ENCODE peak calls at places on chromosomes 1 and 21, in five cellular contexts. One of them, this sample, is unnamed. For H3K4me1, the result is how much of the 10 kb centered on the place peaks cover.

GRCh38 chr1:31714442-31715096 is 10.8 kb upstream of the COL16A1 start:
- DNase-seq in cardiac muscle cell: peak
- DNase-seq in effector memory CD4-positive, alpha-beta T cell: no peak
- DNase-seq in left ventricle myocardium inferior: peak
- DNase-seq in K562: peak
- DNase-seq in this sample: peak

GRCh38 chr1:8879348-8880067 is 1.0 kb upstream of the ENO1 start:
- DNase-seq in cardiac muscle cell: no peak
- DNase-seq in K562: no peak
- DNase-seq in left ventricle myocardium inferior: peak
- DNase-seq in effector memory CD4-positive, alpha-beta T cell: no peak
- DNase-seq in this sample: no peak

GRCh38 chr1:114316204-114316603 is 162.5 kb upstream of the SYT6 start:
- DNase-seq in left ventricle myocardium inferior: no peak
- DNase-seq in cardiac muscle cell: no peak
- DNase-seq in effector memory CD4-positive, alpha-beta T cell: no peak
- DNase-seq in K562: no peak
- DNase-seq in this sample: no peak

GRCh38 chr1:96722161-96722908 is 751 bp downstream of the PTBP2 start:
- DNase-seq in left ventricle myocardium inferior: peak
- DNase-seq in effector memory CD4-positive, alpha-beta T cell: peak
- DNase-seq in cardiac muscle cell: peak
- DNase-seq in K562: peak
- DNase-seq in this sample: peak

GRCh38 chr21:36030581-36031189 is 29.6 kb downstream of the SETD4 start:
- DNase-seq in left ventricle myocardium inferior: no peak
- DNase-seq in effector memory CD4-positive, alpha-beta T cell: no peak
- DNase-seq in cardiac muscle cell: peak
- DNase-seq in K562: peak
- DNase-seq in this sample: no peak

GRCh38 chr1:149845416-149845815 is 54.0 kb upstream of the BOLA1 start:
- DNase-seq in cardiac muscle cell: peak
- DNase-seq in effector memory CD4-positive, alpha-beta T cell: no peak
- DNase-seq in K562: no peak
- DNase-seq in left ventricle myocardium inferior: no peak
- DNase-seq in this sample: no peak

GRCh38 chr1:15726508-15726907 is 9.6 kb upstream of the SLC25A34 start:
- DNase-seq in cardiac muscle cell: no peak
- DNase-seq in effector memory CD4-positive, alpha-beta T cell: no peak
- DNase-seq in K562: no peak
- DNase-seq in left ventricle myocardium inferior: no peak
- DNase-seq in this sample: no peak

GRCh38 chr1:241022366-241022765 is 334.6 kb downstream of the RGS7 start:
- DNase-seq in effector memory CD4-positive, alpha-beta T cell: no peak
- DNase-seq in left ventricle myocardium inferior: no peak
- DNase-seq in K562: no peak
- DNase-seq in cardiac muscle cell: no peak
- DNase-seq in this sample: no peak

GRCh38 chr1:213996320-213997022 is 8.7 kb downstream of the PROX1 start:
- DNase-seq in effector memory CD4-positive, alpha-beta T cell: no peak
- DNase-seq in left ventricle myocardium inferior: no peak
- DNase-seq in K562: no peak
- DNase-seq in cardiac muscle cell: peak
- DNase-seq in this sample: peak

GRCh38 chr1:119903443-119903835 is 7.1 kb upstream of the ADAM30 start:
- DNase-seq in K562: no peak
- DNase-seq in left ventricle myocardium inferior: no peak
- DNase-seq in effector memory CD4-positive, alpha-beta T cell: no peak
- DNase-seq in cardiac muscle cell: no peak
- DNase-seq in this sample: no peak

GRCh38 chr1:198829948-198830347 is 191.1 kb downstream of the PTPRC start:
- DNase-seq in left ventricle myocardium inferior: no peak
- DNase-seq in K562: no peak
- DNase-seq in cardiac muscle cell: peak
- DNase-seq in effector memory CD4-positive, alpha-beta T cell: no peak
- DNase-seq in this sample: no peak

GRCh38 chr1:223355699-223356098 is 8.3 kb downstream of the SUSD4 start:
- DNase-seq in cardiac muscle cell: no peak
- DNase-seq in effector memory CD4-positive, alpha-beta T cell: no peak
- DNase-seq in left ventricle myocardium inferior: no peak
- DNase-seq in K562: no peak
- DNase-seq in this sample: no peak

GRCh38 chr1:226662704-226663326 is 76.3 kb downstream of the ITPKB start:
- DNase-seq in left ventricle myocardium inferior: peak
- DNase-seq in cardiac muscle cell: peak
- DNase-seq in K562: no peak
- DNase-seq in effector memory CD4-positive, alpha-beta T cell: peak
- DNase-seq in this sample: peak

GRCh38 chr1:1115136-1115829 is 606 bp downstream of the C1orf159 start:
- DNase-seq in left ventricle myocardium inferior: peak
- DNase-seq in effector memory CD4-positive, alpha-beta T cell: no peak
- DNase-seq in cardiac muscle cell: no peak
- DNase-seq in K562: peak
- DNase-seq in this sample: peak

GRCh38 chr1:9275567-9276034 is 17.1 kb upstream of the SPSB1 start:
- DNase-seq in left ventricle myocardium inferior: no peak
- DNase-seq in K562: peak
- DNase-seq in cardiac muscle cell: peak
- DNase-seq in effector memory CD4-positive, alpha-beta T cell: peak
- DNase-seq in this sample: peak

GRCh38 chr1:175050992-175051391 is 16.6 kb upstream of the TNN start:
- DNase-seq in left ventricle myocardium inferior: no peak
- DNase-seq in K562: no peak
- DNase-seq in cardiac muscle cell: no peak
- DNase-seq in effector memory CD4-positive, alpha-beta T cell: no peak
- DNase-seq in this sample: no peak

GRCh38 chr1:48552903-48553626 is 81.1 kb upstream of the SPATA6 start:
- DNase-seq in cardiac muscle cell: no peak
- DNase-seq in K562: no peak
- DNase-seq in effector memory CD4-positive, alpha-beta T cell: no peak
- DNase-seq in left ventricle myocardium inferior: no peak
- DNase-seq in this sample: no peak

GRCh38 chr1:175462618-175463017 is 270.0 kb upstream of the KIAA0040 start:
- DNase-seq in cardiac muscle cell: no peak
- DNase-seq in effector memory CD4-positive, alpha-beta T cell: no peak
- DNase-seq in K562: no peak
- DNase-seq in left ventricle myocardium inferior: no peak
- DNase-seq in this sample: no peak

GRCh38 chr1:94033849-94034248 is 87.1 kb downstream of the ABCA4 start:
- DNase-seq in left ventricle myocardium inferior: no peak
- DNase-seq in effector memory CD4-positive, alpha-beta T cell: no peak
- DNase-seq in cardiac muscle cell: no peak
- DNase-seq in K562: no peak
- DNase-seq in this sample: no peak

GRCh38 chr1:237953238-237953637 is 62.5 kb upstream of the ZP4 start:
- DNase-seq in K562: no peak
- DNase-seq in effector memory CD4-positive, alpha-beta T cell: no peak
- DNase-seq in cardiac muscle cell: no peak
- DNase-seq in left ventricle myocardium inferior: no peak
- DNase-seq in this sample: no peak

GRCh38 chr1:12204140-12204539 is 25.7 kb upstream of the VPS13D start:
- DNase-seq in effector memory CD4-positive, alpha-beta T cell: no peak
- DNase-seq in left ventricle myocardium inferior: no peak
- DNase-seq in K562: no peak
- DNase-seq in cardiac muscle cell: no peak
- DNase-seq in this sample: no peak

GRCh38 chr21:27422435-27422834 is 455.5 kb upstream of the ADAMTS5 start:
- DNase-seq in effector memory CD4-positive, alpha-beta T cell: no peak
- DNase-seq in cardiac muscle cell: no peak
- DNase-seq in left ventricle myocardium inferior: no peak
- DNase-seq in K562: no peak
- DNase-seq in this sample: no peak

GRCh38 chr1:239386453-239387303 is at the start of gene CHRM3:
- DNase-seq in cardiac muscle cell: peak
- DNase-seq in K562: no peak
- DNase-seq in effector memory CD4-positive, alpha-beta T cell: no peak
- DNase-seq in left ventricle myocardium inferior: no peak
- DNase-seq in this sample: peak

GRCh38 chr1:209363112-209363511 is 220.4 kb upstream of the CAMK1G start:
- DNase-seq in left ventricle myocardium inferior: no peak
- DNase-seq in K562: no peak
- DNase-seq in effector memory CD4-positive, alpha-beta T cell: no peak
- DNase-seq in cardiac muscle cell: no peak
- DNase-seq in this sample: no peak

GRCh38 chr21:32308696-32309095 is 10.0 kb downstream of the MRAP start:
- DNase-seq in left ventricle myocardium inferior: no peak
- DNase-seq in effector memory CD4-positive, alpha-beta T cell: no peak
- DNase-seq in cardiac muscle cell: no peak
- DNase-seq in K562: no peak
- DNase-seq in this sample: no peak

GRCh38 chr1:29122987-29123870 is 474 bp downstream of the TMEM200B start:
- DNase-seq in effector memory CD4-positive, alpha-beta T cell: no peak
- DNase-seq in K562: no peak
- DNase-seq in cardiac muscle cell: peak
- DNase-seq in left ventricle myocardium inferior: peak
- DNase-seq in this sample: peak

GRCh38 chr21:23613014-23613413 is 1994.3 kb downstream of the MRPL39 start:
- DNase-seq in effector memory CD4-positive, alpha-beta T cell: no peak
- DNase-seq in left ventricle myocardium inferior: no peak
- DNase-seq in K562: no peak
- DNase-seq in cardiac muscle cell: no peak
- DNase-seq in this sample: no peak

GRCh38 chr1:1085171-1085841 is 11.2 kb upstream of the RNF223 start:
- DNase-seq in left ventricle myocardium inferior: no peak
- DNase-seq in cardiac muscle cell: no peak
- DNase-seq in effector memory CD4-positive, alpha-beta T cell: no peak
- DNase-seq in K562: no peak
- DNase-seq in this sample: no peak

GRCh38 chr1:99784143-99784542 is 17.7 kb upstream of the FRRS1 start:
- DNase-seq in K562: no peak
- DNase-seq in left ventricle myocardium inferior: no peak
- DNase-seq in cardiac muscle cell: no peak
- DNase-seq in effector memory CD4-positive, alpha-beta T cell: no peak
- DNase-seq in this sample: no peak

GRCh38 chr1:2476066-2476999 is at the start of gene PLCH2:
- DNase-seq in K562: no peak
- DNase-seq in effector memory CD4-positive, alpha-beta T cell: no peak
- DNase-seq in cardiac muscle cell: no peak
- DNase-seq in left ventricle myocardium inferior: no peak
- DNase-seq in this sample: no peak

GRCh38 chr1:160657477-160657820 is 10.6 kb upstream of the SLAMF1 start:
- DNase-seq in effector memory CD4-positive, alpha-beta T cell: no peak
- DNase-seq in left ventricle myocardium inferior: no peak
- DNase-seq in K562: no peak
- DNase-seq in cardiac muscle cell: peak
- DNase-seq in this sample: no peak

GRCh38 chr1:113786055-113786454 is 26.2 kb downstream of the RSBN1 start:
- DNase-seq in cardiac muscle cell: no peak
- DNase-seq in left ventricle myocardium inferior: no peak
- DNase-seq in K562: no peak
- DNase-seq in effector memory CD4-positive, alpha-beta T cell: no peak
- DNase-seq in this sample: no peak

GRCh38 chr21:40587786-40588353 is 259.1 kb downstream of the DSCAM start:
- DNase-seq in left ventricle myocardium inferior: no peak
- DNase-seq in effector memory CD4-positive, alpha-beta T cell: no peak
- DNase-seq in K562: no peak
- DNase-seq in cardiac muscle cell: no peak
- DNase-seq in this sample: no peak

GRCh38 chr1:156083800-156084790 is 1.8 kb upstream of the MEX3A start:
- DNase-seq in left ventricle myocardium inferior: no peak
- DNase-seq in cardiac muscle cell: no peak
- DNase-seq in effector memory CD4-positive, alpha-beta T cell: no peak
- DNase-seq in K562: no peak
- DNase-seq in this sample: no peak

GRCh38 chr21:45001134-45002095 is 61.6 kb downstream of the SLX9 start:
- DNase-seq in K562: no peak
- DNase-seq in cardiac muscle cell: peak
- DNase-seq in left ventricle myocardium inferior: peak
- DNase-seq in effector memory CD4-positive, alpha-beta T cell: no peak
- DNase-seq in this sample: peak
- H3K4me1 ChIP-seq in K562: half or more
- H3K4me1 ChIP-seq in cardiac muscle cell: under half
- H3K4me1 ChIP-seq in left ventricle myocardium inferior: under half
- H3K4me1 ChIP-seq in effector memory CD4-positive, alpha-beta T cell: under half
- H3K4me1 ChIP-seq in this sample: under half

GRCh38 chr1:112544011-112544688 is 35.4 kb downstream of the WNT2B start:
- DNase-seq in left ventricle myocardium inferior: no peak
- DNase-seq in effector memory CD4-positive, alpha-beta T cell: no peak
- DNase-seq in K562: no peak
- DNase-seq in cardiac muscle cell: peak
- DNase-seq in this sample: no peak

GRCh38 chr1:112541299-112541698 is 32.5 kb downstream of the WNT2B start:
- DNase-seq in left ventricle myocardium inferior: no peak
- DNase-seq in K562: no peak
- DNase-seq in effector memory CD4-positive, alpha-beta T cell: no peak
- DNase-seq in cardiac muscle cell: no peak
- DNase-seq in this sample: no peak

GRCh38 chr1:112546076-112546475 is 37.3 kb downstream of the WNT2B start:
- DNase-seq in cardiac muscle cell: no peak
- DNase-seq in K562: no peak
- DNase-seq in effector memory CD4-positive, alpha-beta T cell: no peak
- DNase-seq in left ventricle myocardium inferior: no peak
- DNase-seq in this sample: no peak

GRCh38 chr1:112542206-112542973 is 33.6 kb downstream of the WNT2B start:
- DNase-seq in cardiac muscle cell: no peak
- DNase-seq in K562: no peak
- DNase-seq in effector memory CD4-positive, alpha-beta T cell: no peak
- DNase-seq in left ventricle myocardium inferior: no peak
- DNase-seq in this sample: no peak

DNA sequence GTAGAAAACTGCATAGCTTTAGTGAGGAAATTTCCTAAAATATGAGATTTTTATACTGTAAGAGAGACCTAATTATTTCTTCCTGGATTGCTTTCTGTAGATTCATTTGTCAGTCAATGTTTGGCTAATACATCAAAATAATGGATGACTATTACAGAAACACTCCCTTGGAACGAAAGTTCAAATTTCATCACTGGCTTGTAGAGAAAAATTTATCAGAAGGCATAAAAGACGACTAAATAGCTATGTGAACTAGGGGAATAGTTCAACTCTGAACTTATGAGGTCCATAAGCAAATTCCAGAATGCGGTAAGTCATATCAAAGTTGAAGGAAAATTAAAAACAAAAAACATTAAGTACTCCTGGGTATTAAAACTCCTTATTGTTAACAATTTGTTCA is 36.0 kb downstream of the WNT2B start:
- DNase-seq in K562: no peak
- DNase-seq in left ventricle myocardium inferior: no peak
- DNase-seq in effector memory CD4-positive, alpha-beta T cell: no peak
- DNase-seq in cardiac muscle cell: peak
- DNase-seq in this sample: no peak
- H3K27ac ChIP-seq in K562: no peak
- H3K27ac ChIP-seq in left ventricle myocardium inferior: peak
- H3K27ac ChIP-seq in effector memory CD4-positive, alpha-beta T cell: no peak
- H3K27ac ChIP-seq in cardiac muscle cell: no peak
- H3K27ac ChIP-seq in this sample: peak

GRCh38 chr1:26677306-26678115 is 18.3 kb upstream of the ARID1A start:
- DNase-seq in K562: peak
- DNase-seq in cardiac muscle cell: peak
- DNase-seq in left ventricle myocardium inferior: peak
- DNase-seq in effector memory CD4-positive, alpha-beta T cell: peak
- DNase-seq in this sample: peak
- H3K4me3 ChIP-seq in K562: no peak
- H3K4me3 ChIP-seq in cardiac muscle cell: no peak
- H3K4me3 ChIP-seq in left ventricle myocardium inferior: peak
- H3K4me3 ChIP-seq in effector memory CD4-positive, alpha-beta T cell: no peak
- H3K4me3 ChIP-seq in this sample: peak

GRCh38 chr1:38125837-38126520 is 79.4 kb upstream of the POU3F1 start:
- DNase-seq in cardiac muscle cell: no peak
- DNase-seq in effector memory CD4-positive, alpha-beta T cell: no peak
- DNase-seq in K562: no peak
- DNase-seq in left ventricle myocardium inferior: no peak
- DNase-seq in this sample: no peak
- H3K4me1 ChIP-seq in cardiac muscle cell: under half
- H3K4me1 ChIP-seq in effector memory CD4-positive, alpha-beta T cell: under half
- H3K4me1 ChIP-seq in K562: under half
- H3K4me1 ChIP-seq in left ventricle myocardium inferior: under half
- H3K4me1 ChIP-seq in this sample: under half